ENCODE peak calls at places on chromosomes 6 and 20, in five cellular contexts. N is T-helper 2 cell, Z is NB4, K is H9, R is AG10803. U is an unnamed sample.

GRCh38 chr6:111038534-111039252 is 48.6 kb upstream of the SLC16A10 start:
- DNase-seq in N (no peak), Z (no peak), K (no peak), R (no peak), U (no peak)

GRCh38 chr6:4125933-4126864 is 9.2 kb downstream of the ECI2 start:
- DNase-seq in N (no peak), Z (peak; percentile 37), K (no peak), R (peak; percentile 87), U (no peak)

GRCh38 chr6:7909323-7910276 is 988 bp downstream of the TXNDC5 start:
- DNase-seq in N (no peak), Z (peak; percentile 79), K (peak; percentile 74), R (peak; percentile 47), U (peak; percentile 81)

GRCh38 chr6:17297261-17298080 is 16.3 kb downstream of the RBM24 start:
- DNase-seq in N (no peak), Z (no peak), K (no peak), R (no peak), U (no peak)

GRCh38 chr20:33076662-33077398 is 2.6 kb upstream of the BPIFB4 start:
- DNase-seq in N (no peak), Z (peak; percentile 37), K (no peak), R (no peak), U (no peak)

GRCh38 chr6:167153523-167153959 is 4.2 kb downstream of the GPR31 start:
- DNase-seq in N (no peak), Z (peak; percentile 63), K (no peak), R (peak; percentile 27), U (no peak)

GRCh38 chr6:19368511-19368910 is 468.7 kb upstream of the ID4 start:
- DNase-seq in N (no peak), Z (no peak), K (no peak), R (peak; percentile 54), U (no peak)

GRCh38 chr20:53494753-53495152 is 98.9 kb downstream of the ZNF217 start:
- DNase-seq in N (no peak), Z (no peak), K (no peak), R (no peak), U (no peak)

GRCh38 chr6:24426729-24427446 is 24.2 kb downstream of the MRS2 start:
- DNase-seq in N (no peak), Z (no peak), K (no peak), R (no peak), U (no peak)

GRCh38 chr6:41704656-41705328 is 30.6 kb downstream of the TFEB start:
- DNase-seq in N (no peak), Z (no peak), K (no peak), R (no peak), U (no peak)

GRCh38 chr6:99130897-99131873 is 183.4 kb upstream of the FBXL4 start:
- DNase-seq in N (no peak), Z (peak; percentile 6), K (no peak), R (no peak), U (no peak)

GRCh38 chr6:106194949-106195919 is 109.1 kb downstream of the PRDM1 start:
- DNase-seq in N (no peak), Z (no peak), K (no peak), R (peak; percentile 56), U (no peak)

GRCh38 chr20:63895886-63896135 is 885 bp downstream of the DNAJC5 start:
- DNase-seq in N (no peak), Z (peak; percentile 53), K (no peak), R (peak; percentile 8), U (no peak)

GRCh38 chr6:89843070-89843469 is 13.4 kb downstream of the CASP8AP2 start:
- DNase-seq in N (no peak), Z (no peak), K (no peak), R (no peak), U (no peak)

GRCh38 chr20:1827974-1828785 is 67.0 kb upstream of the SIRPA start:
- DNase-seq in N (no peak), Z (no peak), K (no peak), R (no peak), U (no peak)

GRCh38 chr6:94350833-94351232 is 931.5 kb upstream of the EPHA7 start:
- DNase-seq in N (no peak), Z (no peak), K (no peak), R (no peak), U (no peak)

GRCh38 chr6:107173779-107174178 is 58.5 kb upstream of the BEND3 start:
- DNase-seq in N (no peak), Z (no peak), K (no peak), R (peak; percentile 6), U (no peak)

GRCh38 chr6:153312633-153313032 is 181.6 kb upstream of the RGS17 start:
- DNase-seq in N (no peak), Z (peak; percentile 62), K (peak; percentile 55), R (peak; percentile 24), U (peak; percentile 54)

GRCh38 chr6:150180517-150180916 is 37.7 kb downstream of the PPP1R14C start:
- DNase-seq in N (no peak), Z (no peak), K (no peak), R (no peak), U (no peak)

GRCh38 chr6:9621276-9621675 is 793.6 kb downstream of the TFAP2A start:
- DNase-seq in N (no peak), Z (no peak), K (no peak), R (peak; percentile 29), U (no peak)

GRCh38 chr6:13847651-13848050 is 33.3 kb upstream of the MCUR1 start:
- DNase-seq in N (no peak), Z (peak; percentile 42), K (peak; percentile 13), R (no peak), U (no peak)

GRCh38 chr6:143059616-143060353 is 904 bp upstream of the AIG1 start:
- DNase-seq in N (no peak), Z (peak; percentile 64), K (peak; percentile 37), R (peak; percentile 91), U (no peak)

U was measured in activated CD8-positive, alpha-beta memory T cell treated with anti-CD3 and anti-CD28 coated beads, Interleukin-2, amount 50 U/mL, for 48 hours.